ENCODE peak calls at places on chromosome 16, in five cellular contexts. W is NCI-H524; C is activated CD4-positive, alpha-beta memory T cell treated with anti-CD3 and anti-CD28 coated beads for 36 hours; U is mucosa of descending colon; J is mucosa of gallbladder. R is an unnamed sample.
A peak's percentile ranks its signal among the peaks of the same experiment; 100 is the strongest.

GRCh38 chr16:23466162-23466885 is 13.3 kb upstream of the COG7 start:
- DNase-seq in W (no peak), C (no peak), U (no peak), J (no peak), R (no peak)

GRCh38 chr16:82404586-82405315 is 222.0 kb upstream of the CDH13 start:
- DNase-seq in W (no peak), C (no peak), U (no peak), J (no peak), R (no peak)

GRCh38 chr16:23061669-23062068 is 87.6 kb downstream of the USP31 start:
- DNase-seq in W (no peak), C (no peak), U (no peak), J (no peak), R (no peak)

GRCh38 chr16:66510711-66511614 is 39.0 kb downstream of the TK2 start:
- DNase-seq in W (peak; percentile 13), C (no peak), U (no peak), J (peak; percentile 73), R (no peak)

GRCh38 chr16:22734313-22734869 is 79.6 kb upstream of the HS3ST2 start:
- DNase-seq in W (no peak), C (no peak), U (no peak), J (no peak), R (no peak)

GRCh38 chr16:49589721-49590120 is 216.1 kb downstream of the C16orf78 start:
- DNase-seq in W (no peak), C (no peak), U (no peak), J (no peak), R (no peak)

GRCh38 chr16:72990003-72990521 is 57.9 kb downstream of the ZFHX3 start:
- DNase-seq in W (no peak), C (no peak), U (peak; percentile 71), J (no peak), R (no peak)

GRCh38 chr16:65700599-65700998 is 578.7 kb upstream of the CDH11 start:
- DNase-seq in W (no peak), C (no peak), U (no peak), J (no peak), R (no peak)

GRCh38 chr16:53502331-53503269 is at the start of gene AKTIP:
- DNase-seq in W (peak; percentile 76), C (peak; percentile 54), U (peak; percentile 80), J (peak; percentile 25), R (peak; percentile 91)

GRCh38 chr16:87006789-87007745 is 310.1 kb downstream of the C16orf95 start:
- DNase-seq in W (peak; percentile 15), C (no peak), U (no peak), J (no peak), R (peak; percentile 35)

GRCh38 chr16:49575352-49576172 is 202.0 kb downstream of the C16orf78 start:
- DNase-seq in W (peak; percentile 35), C (no peak), U (peak; percentile 65), J (peak; percentile 24), R (peak; percentile 84)

GRCh38 chr16:23014592-23014991 is 134.7 kb downstream of the USP31 start:
- DNase-seq in W (no peak), C (peak; percentile 9), U (no peak), J (no peak), R (no peak)

GRCh38 chr16:83996481-83997252 is 28.6 kb downstream of the NECAB2 start:
- DNase-seq in W (no peak), C (no peak), U (no peak), J (no peak), R (no peak)

GRCh38 chr16:11264155-11264832 is 4.8 kb downstream of the TNP2 start:
- DNase-seq in W (no peak), C (no peak), U (no peak), J (no peak), R (no peak)

GRCh38 chr16:28130099-28131088 is 66.9 kb upstream of the GSG1L start:
- DNase-seq in W (no peak), C (no peak), U (no peak), J (no peak), R (no peak)

GRCh38 chr16:86628614-86629013 is 50.3 kb downstream of the FOXL1 start:
- DNase-seq in W (no peak), C (no peak), U (no peak), J (no peak), R (no peak)

GRCh38 chr16:30369091-30369937 is 980 bp downstream of the TBC1D10B start:
- DNase-seq in W (peak; percentile 51), C (no peak), U (peak; percentile 73), J (no peak), R (peak; percentile 88)

GRCh38 chr16:57001026-57001669 is 11.8 kb downstream of the NLRC5 start:
- DNase-seq in W (no peak), C (no peak), U (no peak), J (no peak), R (no peak)

GRCh38 chr16:88340755-88341150 is 42.0 kb upstream of the ZNF469 start:
- DNase-seq in W (no peak), C (no peak), U (no peak), J (no peak), R (peak; percentile 56)

GRCh38 chr16:46658925-46659324 is 30.1 kb downstream of the VPS35 start:
- DNase-seq in W (no peak), C (peak; percentile 57), U (no peak), J (peak; percentile 22), R (no peak)

GRCh38 chr16:88533945-88534641 is 36.1 kb upstream of the ZC3H18 start:
- DNase-seq in W (peak; percentile 78), C (peak; percentile 76), U (peak; percentile 85), J (peak; percentile 73), R (peak; percentile 93)

GRCh38 chr16:26198221-26198620 is 506.5 kb downstream of the HS3ST4 start:
- DNase-seq in W (no peak), C (no peak), U (no peak), J (no peak), R (no peak)

GRCh38 chr16:1430759-1431496 is at the start of gene PERCC1:
- DNase-seq in W (no peak), C (no peak), U (no peak), J (no peak), R (peak; percentile 70)

GRCh38 chr16:6104423-6104822 is 1006.8 kb upstream of the EEF2KMT start:
- DNase-seq in W (no peak), C (no peak), U (no peak), J (no peak), R (no peak)

GRCh38 chr16:1181715-1182671 is 29.1 kb downstream of the CACNA1H start:
- DNase-seq in W (no peak), C (no peak), U (peak; percentile 73), J (peak; percentile 89), R (peak; percentile 98)

R was measured in kidney.